ENCODE peak calls at places on chromosomes 7 and 10, in eight cellular contexts. G is lower leg skin; R is NCI-H460; Z is dorsolateral prefrontal cortex; M is NCI-H1417; N is hypothalamus; Y is stimulated activated CD4-positive, alpha-beta T cell treated with anti-CD3 and anti-CD28 coated beads, Interleukin-2, amount 100 ng/mL, for 24 hours; L is suprapubic skin. I is an unnamed sample.

GRCh38 chr7:51067757-51068156 is 248.9 kb downstream of the COBL start:
- DNase-seq in R (peak), Y (peak), N (peak), Z (no peak), M (peak), G (peak), L (no peak), I (peak)

GRCh38 chr7:140723002-140723401 is 26.5 kb downstream of the NDUFB2 start:
- DNase-seq in G (no peak), M (no peak), R (no peak), Y (peak), L (no peak), N (no peak), Z (no peak), I (no peak)

GRCh38 chr7:78218051-78218450 is 419.5 kb downstream of the PHTF2 start:
- DNase-seq in G (no peak), L (no peak), R (no peak), Z (no peak), Y (no peak), N (no peak), M (no peak), I (no peak)

GRCh38 chr7:3367271-3367670 is 66.2 kb downstream of the SDK1 start:
- DNase-seq in M (no peak), N (no peak), L (no peak), R (no peak), Y (no peak), Z (no peak), G (no peak), I (no peak)

GRCh38 chr10:96376483-96376882 is 17.7 kb upstream of the OPALIN start:
- DNase-seq in R (no peak), M (no peak), G (no peak), Z (no peak), L (no peak), Y (no peak), N (no peak), I (no peak)

GRCh38 chr10:45420453-45421192 is 46.6 kb downstream of the ALOX5 start:
- DNase-seq in R (no peak), Z (peak), G (peak), Y (peak), N (no peak), L (no peak), M (peak), I (peak)

GRCh38 chr7:801940-802364 is 30.3 kb upstream of the SUN1 start:
- DNase-seq in N (no peak), Y (no peak), R (no peak), G (no peak), L (no peak), Z (no peak), M (no peak), I (peak)

GRCh38 chr10:62075414-62075813 is 173.9 kb downstream of the ARID5B start:
- DNase-seq in Y (no peak), N (no peak), Z (no peak), M (no peak), L (no peak), G (no peak), R (no peak), I (no peak)

GRCh38 chr7:14196555-14196954 is 207.1 kb upstream of the ETV1 start:
- DNase-seq in G (no peak), N (no peak), L (no peak), R (no peak), Y (no peak), M (no peak), Z (no peak), I (no peak)

GRCh38 chr7:127230192-127230925 is 22.4 kb downstream of the GRM8 start:
- DNase-seq in L (no peak), R (no peak), Y (no peak), Z (no peak), N (no peak), G (no peak), M (no peak), I (no peak)

GRCh38 chr7:25034136-25034535 is 54.2 kb upstream of the OSBPL3 start:
- DNase-seq in Y (no peak), M (no peak), Z (no peak), R (no peak), N (no peak), L (no peak), G (no peak), I (no peak)

GRCh38 chr7:43764039-43764789 is 5.7 kb downstream of the BLVRA start:
- DNase-seq in G (peak), R (peak), Y (peak), M (no peak), Z (no peak), N (no peak), L (no peak), I (peak)

GRCh38 chr10:114309111-114309651 is 70.1 kb downstream of the VWA2 start:
- DNase-seq in Y (no peak), R (no peak), G (no peak), N (no peak), Z (no peak), M (no peak), L (no peak), I (no peak)

GRCh38 chr10:23158370-23158769 is 33.7 kb upstream of the PTF1A start:
- DNase-seq in R (peak), Y (peak), G (no peak), Z (peak), M (peak), L (no peak), N (no peak), I (peak)

GRCh38 chr7:38744746-38745145 is 113.6 kb upstream of the AMPH start:
- DNase-seq in Y (no peak), G (no peak), M (no peak), Z (no peak), N (no peak), L (no peak), R (no peak), I (no peak)

GRCh38 chr10:126227762-126228134 is 160.5 kb downstream of the ADAM12 start:
- DNase-seq in L (no peak), Z (no peak), R (no peak), G (no peak), Y (no peak), M (no peak), N (no peak), I (no peak)